ENCODE peak calls at places on chromosomes 7 and 10, in eight cellular contexts. U is NCI-H2107; J is NCI-H1105; V is amniotic stem cell; S is NCI-H1417; A is activated naive CD8-positive, alpha-beta T cell treated with anti-CD3 and anti-CD28 coated beads, Interleukin-2, amount 50 U/mL, for 24 hours; P is kidney tubule cell; X is Caki2. H is an unnamed sample.

GRCh38 chr10:42955493-42955889 is 121.4 kb upstream of the RET start:
- DNase-seq in U (no peak), J (no peak), V (no peak), S (no peak), A (no peak), P (no peak), X (no peak), H (no peak)

GRCh38 chr10:35340975-35341374 is 4.7 kb downstream of the CCNY start:
- DNase-seq in U (no peak), J (no peak), V (no peak), S (no peak), A (peak), P (peak), X (no peak), H (no peak)

GRCh38 chr10:100739516-100740368 is 5.6 kb upstream of the PAX2 start:
- DNase-seq in U (no peak), J (peak), V (no peak), S (peak), A (no peak), P (peak), X (peak), H (peak)

GRCh38 chr10:49734676-49735075 is 27.4 kb downstream of the OGDHL start:
- DNase-seq in U (no peak), J (no peak), V (no peak), S (no peak), A (no peak), P (peak), X (no peak), H (peak)

GRCh38 chr10:71232089-71232998 is 20.0 kb downstream of the UNC5B start:
- DNase-seq in U (peak), J (no peak), V (no peak), S (no peak), A (no peak), P (no peak), X (no peak), H (no peak)

GRCh38 chr7:111846900-111847299 is 284.6 kb upstream of the IMMP2L start:
- DNase-seq in U (no peak), J (no peak), V (no peak), S (no peak), A (no peak), P (no peak), X (no peak), H (no peak)

GRCh38 chr7:73650524-73650923 is 17.1 kb upstream of the VPS37D start:
- DNase-seq in U (no peak), J (no peak), V (no peak), S (no peak), A (no peak), P (no peak), X (no peak), H (no peak)

GRCh38 chr10:62903828-62904227 is 87.7 kb upstream of the EGR2 start:
- DNase-seq in U (no peak), J (no peak), V (no peak), S (no peak), A (no peak), P (no peak), X (no peak), H (no peak)

GRCh38 chr10:23340346-23340745 is 4.3 kb downstream of the C10orf67 start:
- DNase-seq in U (no peak), J (no peak), V (no peak), S (no peak), A (no peak), P (no peak), X (no peak), H (no peak)